ENCODE peak calls at places on chromosomes 5 and 9, in six cellular contexts. One of them, this sample, is unnamed.

GRCh38 chr9:84668204-84669007 is 1.1 kb upstream of the NTRK2 start:
- DNase-seq in thoracic aorta: no peak
- DNase-seq in HFF-Myc: peak; percentile 15
- DNase-seq in breast epithelium: peak; percentile 64
- DNase-seq in OCI-LY7: no peak
- DNase-seq in tibial nerve: peak; percentile 69
- DNase-seq in this sample: no peak

GRCh38 chr5:11596185-11596584 is 308.1 kb downstream of the CTNND2 start:
- DNase-seq in thoracic aorta: no peak
- DNase-seq in OCI-LY7: no peak
- DNase-seq in HFF-Myc: no peak
- DNase-seq in breast epithelium: no peak
- DNase-seq in tibial nerve: no peak
- DNase-seq in this sample: no peak

GRCh38 chr5:178483620-178484019 is 106.6 kb downstream of the COL23A1 start:
- DNase-seq in breast epithelium: no peak
- DNase-seq in tibial nerve: no peak
- DNase-seq in HFF-Myc: no peak
- DNase-seq in thoracic aorta: no peak
- DNase-seq in OCI-LY7: peak; percentile 19
- DNase-seq in this sample: no peak

GRCh38 chr5:43572357-43572756 is 15.5 kb upstream of the PAIP1 start:
- DNase-seq in thoracic aorta: no peak
- DNase-seq in breast epithelium: no peak
- DNase-seq in HFF-Myc: no peak
- DNase-seq in OCI-LY7: no peak
- DNase-seq in tibial nerve: no peak
- DNase-seq in this sample: no peak

GRCh38 chr5:62689599-62690368 is 111.2 kb downstream of the LRRC70 start:
- DNase-seq in tibial nerve: no peak
- DNase-seq in thoracic aorta: no peak
- DNase-seq in breast epithelium: no peak
- DNase-seq in HFF-Myc: no peak
- DNase-seq in OCI-LY7: no peak
- DNase-seq in this sample: peak; percentile 5

GRCh38 chr9:136088481-136088938 is 6.6 kb downstream of the NACC2 start:
- DNase-seq in tibial nerve: no peak
- DNase-seq in breast epithelium: no peak
- DNase-seq in thoracic aorta: no peak
- DNase-seq in OCI-LY7: no peak
- DNase-seq in HFF-Myc: no peak
- DNase-seq in this sample: no peak

GRCh38 chr5:78757269-78758053 is 108.9 kb upstream of the LHFPL2 start:
- DNase-seq in OCI-LY7: no peak
- DNase-seq in thoracic aorta: no peak
- DNase-seq in breast epithelium: no peak
- DNase-seq in tibial nerve: peak; percentile 22
- DNase-seq in HFF-Myc: peak; percentile 95
- DNase-seq in this sample: no peak

GRCh38 chr5:85108471-85108870 is 723.8 kb upstream of the EDIL3 start:
- DNase-seq in thoracic aorta: no peak
- DNase-seq in OCI-LY7: no peak
- DNase-seq in breast epithelium: no peak
- DNase-seq in tibial nerve: no peak
- DNase-seq in HFF-Myc: no peak
- DNase-seq in this sample: no peak

GRCh38 chr9:132942541-132943182 is 1.8 kb downstream of the TSC1 start:
- DNase-seq in thoracic aorta: no peak
- DNase-seq in breast epithelium: no peak
- DNase-seq in HFF-Myc: no peak
- DNase-seq in tibial nerve: no peak
- DNase-seq in OCI-LY7: peak; percentile 80
- DNase-seq in this sample: no peak

GRCh38 chr5:42570946-42571625 is 147.8 kb downstream of the GHR start:
- DNase-seq in breast epithelium: no peak
- DNase-seq in thoracic aorta: no peak
- DNase-seq in OCI-LY7: no peak
- DNase-seq in HFF-Myc: no peak
- DNase-seq in tibial nerve: no peak
- DNase-seq in this sample: no peak

GRCh38 chr9:97714435-97714834 is 17.3 kb upstream of the XPA start:
- DNase-seq in tibial nerve: no peak
- DNase-seq in OCI-LY7: no peak
- DNase-seq in HFF-Myc: peak; percentile 49
- DNase-seq in breast epithelium: no peak
- DNase-seq in thoracic aorta: no peak
- DNase-seq in this sample: peak; percentile 71

GRCh38 chr5:109105631-109106267 is 304.0 kb downstream of the PJA2 start:
- DNase-seq in tibial nerve: no peak
- DNase-seq in breast epithelium: no peak
- DNase-seq in thoracic aorta: no peak
- DNase-seq in HFF-Myc: peak; percentile 92
- DNase-seq in OCI-LY7: no peak
- DNase-seq in this sample: peak; percentile 82

GRCh38 chr5:174601937-174602336 is 122.4 kb upstream of the MSX2 start:
- DNase-seq in thoracic aorta: no peak
- DNase-seq in HFF-Myc: no peak
- DNase-seq in breast epithelium: no peak
- DNase-seq in OCI-LY7: no peak
- DNase-seq in tibial nerve: no peak
- DNase-seq in this sample: no peak

GRCh38 chr5:180323929-180324632 is 29.1 kb downstream of the GFPT2 start:
- DNase-seq in breast epithelium: no peak
- DNase-seq in tibial nerve: no peak
- DNase-seq in thoracic aorta: no peak
- DNase-seq in HFF-Myc: no peak
- DNase-seq in OCI-LY7: no peak
- DNase-seq in this sample: no peak

GRCh38 chr9:105507096-105507495 is 50.8 kb upstream of the FKTN start:
- DNase-seq in tibial nerve: no peak
- DNase-seq in thoracic aorta: no peak
- DNase-seq in OCI-LY7: no peak
- DNase-seq in breast epithelium: no peak
- DNase-seq in HFF-Myc: no peak
- DNase-seq in this sample: no peak

GRCh38 chr9:70594546-70594945 is 180.1 kb upstream of the KLF9 start:
- DNase-seq in thoracic aorta: no peak
- DNase-seq in OCI-LY7: no peak
- DNase-seq in breast epithelium: no peak
- DNase-seq in HFF-Myc: no peak
- DNase-seq in tibial nerve: no peak
- DNase-seq in this sample: no peak

GRCh38 chr9:97868859-97869258 is 15.8 kb downstream of the FOXE1 start:
- DNase-seq in tibial nerve: no peak
- DNase-seq in thoracic aorta: no peak
- DNase-seq in breast epithelium: no peak
- DNase-seq in HFF-Myc: no peak
- DNase-seq in OCI-LY7: no peak
- DNase-seq in this sample: no peak

GRCh38 chr5:38466444-38467189 is 89.8 kb downstream of the LIFR start:
- DNase-seq in OCI-LY7: no peak
- DNase-seq in breast epithelium: no peak
- DNase-seq in thoracic aorta: no peak
- DNase-seq in tibial nerve: peak; percentile 82
- DNase-seq in HFF-Myc: no peak
- DNase-seq in this sample: no peak

GRCh38 chr5:101424530-101425175 is 521.6 kb upstream of the ST8SIA4 start:
- DNase-seq in tibial nerve: no peak
- DNase-seq in breast epithelium: no peak
- DNase-seq in HFF-Myc: no peak
- DNase-seq in thoracic aorta: no peak
- DNase-seq in OCI-LY7: no peak
- DNase-seq in this sample: peak; percentile 71

GRCh38 chr9:135804588-135805421 is 102.5 kb downstream of the CAMSAP1 start:
- DNase-seq in breast epithelium: no peak
- DNase-seq in HFF-Myc: no peak
- DNase-seq in thoracic aorta: no peak
- DNase-seq in OCI-LY7: peak; percentile 4
- DNase-seq in tibial nerve: no peak
- DNase-seq in this sample: no peak

GRCh38 chr5:75601996-75602395 is 9.3 kb upstream of the ANKDD1B start:
- DNase-seq in breast epithelium: no peak
- DNase-seq in tibial nerve: no peak
- DNase-seq in thoracic aorta: no peak
- DNase-seq in HFF-Myc: no peak
- DNase-seq in OCI-LY7: no peak
- DNase-seq in this sample: no peak

GRCh38 chr5:32710335-32710858 is 724 bp upstream of the NPR3 start:
- DNase-seq in thoracic aorta: no peak
- DNase-seq in tibial nerve: no peak
- DNase-seq in breast epithelium: no peak
- DNase-seq in HFF-Myc: no peak
- DNase-seq in OCI-LY7: no peak
- DNase-seq in this sample: no peak

GRCh38 chr9:34684816-34685215 is 6.3 kb downstream of the CCL19 start:
- DNase-seq in tibial nerve: no peak
- DNase-seq in thoracic aorta: no peak
- DNase-seq in OCI-LY7: no peak
- DNase-seq in breast epithelium: no peak
- DNase-seq in HFF-Myc: no peak
- DNase-seq in this sample: no peak

GRCh38 chr5:173010547-173011464 is 27.2 kb downstream of the ATP6V0E1 start:
- DNase-seq in OCI-LY7: no peak
- DNase-seq in breast epithelium: peak; percentile 58
- DNase-seq in HFF-Myc: no peak
- DNase-seq in thoracic aorta: no peak
- DNase-seq in tibial nerve: no peak
- DNase-seq in this sample: no peak

GRCh38 chr5:10607666-10608442 is 44.0 kb downstream of the ANKRD33B start:
- DNase-seq in breast epithelium: no peak
- DNase-seq in tibial nerve: peak; percentile 64
- DNase-seq in HFF-Myc: no peak
- DNase-seq in thoracic aorta: no peak
- DNase-seq in OCI-LY7: peak; percentile 77
- DNase-seq in this sample: no peak

GRCh38 chr5:36728697-36729543 is 122.5 kb downstream of the SLC1A3 start:
- DNase-seq in breast epithelium: no peak
- DNase-seq in tibial nerve: no peak
- DNase-seq in OCI-LY7: peak; percentile 73
- DNase-seq in thoracic aorta: no peak
- DNase-seq in HFF-Myc: peak; percentile 47
- DNase-seq in this sample: no peak

GRCh38 chr9:133106511-133107244 is 14.4 kb downstream of the RALGDS start:
- DNase-seq in tibial nerve: no peak
- DNase-seq in HFF-Myc: no peak
- DNase-seq in OCI-LY7: no peak
- DNase-seq in thoracic aorta: no peak
- DNase-seq in breast epithelium: no peak
- DNase-seq in this sample: no peak

GRCh38 chr5:132205385-132206125 is 22.1 kb downstream of the P4HA2 start:
- DNase-seq in OCI-LY7: peak; percentile 94
- DNase-seq in breast epithelium: no peak
- DNase-seq in thoracic aorta: no peak
- DNase-seq in tibial nerve: peak; percentile 2
- DNase-seq in HFF-Myc: no peak
- DNase-seq in this sample: no peak

GRCh38 chr9:134455537-134455936 is 129.3 kb downstream of the RXRA start:
- DNase-seq in HFF-Myc: no peak
- DNase-seq in thoracic aorta: no peak
- DNase-seq in tibial nerve: no peak
- DNase-seq in OCI-LY7: no peak
- DNase-seq in breast epithelium: no peak
- DNase-seq in this sample: no peak
- H3K4me3 ChIP-seq in HFF-Myc: peak overlapping the region; percentile 28
- H3K4me3 ChIP-seq in thoracic aorta: peak overlapping the region; percentile 73
- H3K4me3 ChIP-seq in tibial nerve: peak overlapping the region; percentile 20
- H3K4me3 ChIP-seq in OCI-LY7: no peak overlapping the region
- H3K4me3 ChIP-seq in breast epithelium: peak overlapping the region; percentile 33
- H3K4me3 ChIP-seq in this sample: no peak overlapping the region

DNA sequence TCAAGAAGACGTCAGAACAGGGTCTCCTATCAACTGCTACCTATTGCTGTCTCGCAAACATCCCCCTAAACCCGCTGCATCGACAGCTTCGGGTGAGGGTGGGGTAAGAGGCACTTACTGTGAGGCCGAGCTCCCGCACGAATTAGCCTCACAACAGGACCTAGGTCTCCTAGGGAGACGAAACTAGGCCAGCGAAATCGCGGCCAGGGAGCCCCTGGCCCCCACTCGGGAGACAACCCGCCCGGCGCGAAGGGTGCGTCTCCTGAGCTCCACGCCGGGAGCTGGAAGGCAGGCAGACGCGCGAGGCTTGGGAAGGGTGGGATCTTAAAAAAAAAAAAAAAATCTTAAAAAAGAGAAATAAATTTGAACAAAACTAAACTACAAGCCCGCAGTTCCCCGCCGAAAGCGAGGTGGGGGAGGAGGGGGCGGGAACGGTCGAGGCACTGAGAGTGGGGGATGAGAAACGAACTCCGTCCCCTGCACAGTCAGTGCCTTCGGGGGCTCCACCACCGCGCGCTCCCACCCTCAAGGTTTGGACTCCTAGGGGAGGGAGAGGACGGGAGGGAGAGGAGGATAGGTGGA is 33.0 kb upstream of the NFIB start:
- DNase-seq in tibial nerve: no peak
- DNase-seq in thoracic aorta: no peak
- DNase-seq in breast epithelium: no peak
- DNase-seq in OCI-LY7: no peak
- DNase-seq in HFF-Myc: no peak
- DNase-seq in this sample: no peak
- H3K4me3 ChIP-seq in tibial nerve: peak overlapping the region; percentile 61
- H3K4me3 ChIP-seq in thoracic aorta: peak overlapping the region; percentile 83
- H3K4me3 ChIP-seq in breast epithelium: peak overlapping the region; percentile 55
- H3K4me3 ChIP-seq in OCI-LY7: no peak overlapping the region
- H3K4me3 ChIP-seq in HFF-Myc: no peak overlapping the region
- H3K4me3 ChIP-seq in this sample: no peak overlapping the region

DNA sequence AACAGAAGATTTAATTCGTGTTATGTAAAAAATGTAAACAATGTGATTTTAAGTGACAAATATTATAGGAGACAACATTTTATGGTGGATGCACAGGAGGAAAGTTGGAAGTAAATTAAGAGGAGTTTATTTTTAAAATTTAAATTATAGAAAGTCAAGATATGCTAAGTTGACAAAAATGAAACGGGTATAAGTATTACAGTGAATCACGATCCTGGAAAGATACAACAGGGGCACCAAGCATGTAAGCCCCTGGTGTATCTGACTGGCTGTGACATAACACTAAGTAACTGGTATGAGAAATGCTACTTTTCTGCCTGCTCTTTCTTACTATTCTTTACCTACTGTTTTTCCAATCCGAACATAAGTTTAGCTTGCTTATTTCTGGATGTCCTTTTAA is 419.8 kb upstream of the CHD1 start:
- DNase-seq in thoracic aorta: no peak
- DNase-seq in breast epithelium: no peak
- DNase-seq in OCI-LY7: no peak
- DNase-seq in HFF-Myc: no peak
- DNase-seq in tibial nerve: no peak
- DNase-seq in this sample: no peak
- H3K4me3 ChIP-seq in thoracic aorta: no peak overlapping the region
- H3K4me3 ChIP-seq in breast epithelium: no peak overlapping the region
- H3K4me3 ChIP-seq in OCI-LY7: no peak overlapping the region
- H3K4me3 ChIP-seq in HFF-Myc: no peak overlapping the region
- H3K4me3 ChIP-seq in tibial nerve: no peak overlapping the region
- H3K4me3 ChIP-seq in this sample: no peak overlapping the region

GRCh38 chr5:190366-191035 is 794 bp upstream of the LRRC14B start:
- DNase-seq in OCI-LY7: peak; percentile 27
- DNase-seq in tibial nerve: no peak
- DNase-seq in HFF-Myc: no peak
- DNase-seq in thoracic aorta: no peak
- DNase-seq in breast epithelium: no peak
- DNase-seq in this sample: no peak
- H3K4me3 ChIP-seq in OCI-LY7: peak overlapping the region; percentile 46
- H3K4me3 ChIP-seq in tibial nerve: no peak overlapping the region
- H3K4me3 ChIP-seq in HFF-Myc: no peak overlapping the region
- H3K4me3 ChIP-seq in thoracic aorta: peak overlapping the region; percentile 57
- H3K4me3 ChIP-seq in breast epithelium: no peak overlapping the region
- H3K4me3 ChIP-seq in this sample: no peak overlapping the region

GRCh38 chr9:109286981-109287380 is 33.9 kb downstream of the EPB41L4B start:
- DNase-seq in HFF-Myc: no peak
- DNase-seq in OCI-LY7: no peak
- DNase-seq in breast epithelium: no peak
- DNase-seq in thoracic aorta: no peak
- DNase-seq in tibial nerve: no peak
- DNase-seq in this sample: peak; percentile 46
- H3K4me3 ChIP-seq in HFF-Myc: no peak overlapping the region
- H3K4me3 ChIP-seq in OCI-LY7: no peak overlapping the region
- H3K4me3 ChIP-seq in breast epithelium: no peak overlapping the region
- H3K4me3 ChIP-seq in thoracic aorta: no peak overlapping the region
- H3K4me3 ChIP-seq in tibial nerve: no peak overlapping the region
- H3K4me3 ChIP-seq in this sample: no peak overlapping the region